ENCODE peak calls at places on chromosomes 5 and 9, in five cellular contexts. Y, H, Q, K and N are unnamed samples.

GRCh38 chr9:110536802-110537201 is 42.7 kb downstream of the SVEP1 start:
- DNase-seq in Y (no peak), H (peak; percentile 10), Q (no peak), K (no peak), N (no peak)

GRCh38 chr5:39270172-39270848 is 50.9 kb upstream of the FYB1 start:
- DNase-seq in Y (no peak), H (no peak), Q (no peak), K (no peak), N (no peak)

GRCh38 chr5:145743396-145744061 is 91.6 kb downstream of the PRELID2 start:
- DNase-seq in Y (no peak), H (no peak), Q (no peak), K (no peak), N (no peak)

GRCh38 chr9:84137968-84138367 is 157.4 kb downstream of the RMI1 start:
- DNase-seq in Y (peak; percentile 65), H (no peak), Q (no peak), K (no peak), N (no peak)

GRCh38 chr9:120931278-120932085 is 4.9 kb upstream of the TRAF1 start:
- DNase-seq in Y (peak; percentile 86), H (peak; percentile 72), Q (peak; percentile 41), K (no peak), N (no peak)

GRCh38 chr9:85536076-85536475 is 205.7 kb downstream of the AGTPBP1 start:
- DNase-seq in Y (peak; percentile 48), H (peak; percentile 6), Q (no peak), K (no peak), N (no peak)

GRCh38 chr9:38339087-38339486 is 53.4 kb upstream of the ALDH1B1 start:
- DNase-seq in Y (peak; percentile 96), H (peak; percentile 69), Q (no peak), K (no peak), N (no peak)

GRCh38 chr5:176608937-176609723 is 826 bp downstream of the GPRIN1 start:
- DNase-seq in Y (peak; percentile 81), H (peak; percentile 45), Q (no peak), K (no peak), N (no peak)

GRCh38 chr5:85000671-85001070 is 616.0 kb upstream of the EDIL3 start:
- DNase-seq in Y (no peak), H (peak; percentile 1), Q (no peak), K (no peak), N (no peak)

GRCh38 chr9:136160321-136160938 is 41.8 kb upstream of the TMEM250 start:
- DNase-seq in Y (no peak), H (no peak), Q (no peak), K (no peak), N (no peak)

GRCh38 chr5:13735686-13736085 is 208.8 kb downstream of the DNAH5 start:
- DNase-seq in Y (peak; percentile 80), H (no peak), Q (no peak), K (no peak), N (no peak)

GRCh38 chr5:149240354-149240998 is 31.2 kb upstream of the AFAP1L1 start:
- DNase-seq in Y (no peak), H (no peak), Q (peak; percentile 58), K (no peak), N (no peak)

GRCh38 chr9:136946893-136947891 is 2.1 kb downstream of the C8G start:
- DNase-seq in Y (no peak), H (no peak), Q (no peak), K (no peak), N (no peak)

GRCh38 chr5:168438349-168438748 is 47.9 kb upstream of the RARS1 start:
- DNase-seq in Y (peak; percentile 42), H (peak; percentile 48), Q (no peak), K (no peak), N (no peak)

GRCh38 chr9:93084471-93084881 is 11.5 kb upstream of the CARD19 start:
- DNase-seq in Y (no peak), H (no peak), Q (no peak), K (no peak), N (no peak)

GRCh38 chr9:27377147-27377807 is 80.3 kb upstream of the EQTN start:
- DNase-seq in Y (peak; percentile 74), H (no peak), Q (no peak), K (no peak), N (no peak)

GRCh38 chr5:31531543-31531887 is 378 bp downstream of the DROSHA start:
- DNase-seq in Y (peak; percentile 30), H (peak; percentile 39), Q (peak; percentile 6), K (peak; percentile 20), N (no peak)

GRCh38 chr5:9376363-9377117 is 169.3 kb downstream of the SEMA5A start:
- DNase-seq in Y (no peak), H (no peak), Q (no peak), K (no peak), N (no peak)

GRCh38 chr5:142295084-142295758 is 29.6 kb downstream of the SPRY4 start:
- DNase-seq in Y (no peak), H (no peak), Q (no peak), K (no peak), N (no peak)

GRCh38 chr9:93665128-93665565 is 88.8 kb downstream of the PHF2 start:
- DNase-seq in Y (no peak), H (no peak), Q (no peak), K (no peak), N (no peak)

GRCh38 chr5:53480474-53481353 is at the start of gene FST:
- DNase-seq in Y (peak; percentile 14), H (peak; percentile 58), Q (no peak), K (no peak), N (no peak)

GRCh38 chr9:136220017-136220729 is 15.2 kb upstream of the LHX3 start:
- DNase-seq in Y (peak; percentile 27), H (peak; percentile 90), Q (peak; percentile 37), K (no peak), N (no peak)

GRCh38 chr5:160118349-160119141 is 705 bp downstream of the PWWP2A start:
- DNase-seq in Y (peak; percentile 34), H (peak; percentile 49), Q (peak; percentile 61), K (no peak), N (peak; percentile 35)

GRCh38 chr9:79020266-79020665 is 551.5 kb upstream of the TLE4 start:
- DNase-seq in Y (no peak), H (no peak), Q (no peak), K (no peak), N (no peak)

GRCh38 chr9:37976714-37977477 is 73.0 kb upstream of the SLC25A51 start:
- DNase-seq in Y (peak; percentile 28), H (peak; percentile 75), Q (no peak), K (no peak), N (no peak)

GRCh38 chr9:130835441-130836298 is 616 bp downstream of the ABL1 start:
- DNase-seq in Y (peak; percentile 35), H (peak; percentile 55), Q (no peak), K (no peak), N (peak; percentile 61)

GRCh38 chr9:129130791-129131190 is 19.6 kb downstream of the PTPA start:
- DNase-seq in Y (no peak), H (no peak), Q (no peak), K (no peak), N (no peak)